ENCODE peak calls at places on chromosome 4, in six cellular contexts. One of them, this sample, is unnamed.

GRCh38 chr4:42237451-42237850 is 85.0 kb upstream of the BEND4 start:
- DNase-seq in Kasumi-1: no peak
- DNase-seq in M059J: no peak
- DNase-seq in astrocyte of the spinal cord: no peak
- DNase-seq in NB4: no peak
- DNase-seq in EH: no peak
- DNase-seq in this sample: no peak

GRCh38 chr4:8891646-8892555 is 20.3 kb upstream of the HMX1 start:
- DNase-seq in Kasumi-1: no peak
- DNase-seq in M059J: no peak
- DNase-seq in astrocyte of the spinal cord: no peak
- DNase-seq in NB4: no peak
- DNase-seq in EH: no peak
- DNase-seq in this sample: no peak

GRCh38 chr4:140243345-140243753 is 89.4 kb upstream of the MAML3 start:
- DNase-seq in Kasumi-1: peak; percentile 53
- DNase-seq in M059J: no peak
- DNase-seq in astrocyte of the spinal cord: no peak
- DNase-seq in NB4: peak; percentile 30
- DNase-seq in EH: no peak
- DNase-seq in this sample: no peak

GRCh38 chr4:14967982-14968381 is 34.3 kb upstream of the CPEB2 start:
- DNase-seq in Kasumi-1: no peak
- DNase-seq in M059J: no peak
- DNase-seq in astrocyte of the spinal cord: no peak
- DNase-seq in NB4: no peak
- DNase-seq in EH: no peak
- DNase-seq in this sample: no peak

GRCh38 chr4:181176306-181176705 is 1066.9 kb upstream of the TENM3 start:
- DNase-seq in Kasumi-1: no peak
- DNase-seq in M059J: peak; percentile 8
- DNase-seq in astrocyte of the spinal cord: no peak
- DNase-seq in NB4: no peak
- DNase-seq in EH: peak; percentile 17
- DNase-seq in this sample: no peak

GRCh38 chr4:149923736-149924135 is 108.1 kb upstream of the IQCM start:
- DNase-seq in Kasumi-1: no peak
- DNase-seq in M059J: no peak
- DNase-seq in astrocyte of the spinal cord: no peak
- DNase-seq in NB4: no peak
- DNase-seq in EH: no peak
- DNase-seq in this sample: no peak

GRCh38 chr4:118348886-118349285 is 3.9 kb downstream of the PRSS12 start:
- DNase-seq in Kasumi-1: peak; percentile 50
- DNase-seq in M059J: no peak
- DNase-seq in astrocyte of the spinal cord: no peak
- DNase-seq in NB4: peak; percentile 54
- DNase-seq in EH: no peak
- DNase-seq in this sample: no peak

GRCh38 chr4:109803924-109804571 is 2.2 kb upstream of the CFI start:
- DNase-seq in Kasumi-1: peak; percentile 29
- DNase-seq in M059J: peak; percentile 74
- DNase-seq in astrocyte of the spinal cord: peak; percentile 62
- DNase-seq in NB4: peak; percentile 61
- DNase-seq in EH: peak; percentile 70
- DNase-seq in this sample: no peak

GRCh38 chr4:123351713-123352112 is 44.9 kb upstream of the SPRY1 start:
- DNase-seq in Kasumi-1: no peak
- DNase-seq in M059J: no peak
- DNase-seq in astrocyte of the spinal cord: peak; percentile 17
- DNase-seq in NB4: no peak
- DNase-seq in EH: no peak
- DNase-seq in this sample: no peak

GRCh38 chr4:112652216-112652615 is 15.3 kb downstream of the LARP7 start:
- DNase-seq in Kasumi-1: no peak
- DNase-seq in M059J: no peak
- DNase-seq in astrocyte of the spinal cord: no peak
- DNase-seq in NB4: no peak
- DNase-seq in EH: no peak
- DNase-seq in this sample: no peak

GRCh38 chr4:169383724-169384123 is 113.0 kb upstream of the SH3RF1 start:
- DNase-seq in Kasumi-1: no peak
- DNase-seq in M059J: peak; percentile 75
- DNase-seq in astrocyte of the spinal cord: peak; percentile 94
- DNase-seq in NB4: no peak
- DNase-seq in EH: peak; percentile 96
- DNase-seq in this sample: no peak

GRCh38 chr4:8322794-8323704 is 53.5 kb downstream of the HTRA3 start:
- DNase-seq in Kasumi-1: no peak
- DNase-seq in M059J: no peak
- DNase-seq in astrocyte of the spinal cord: no peak
- DNase-seq in NB4: no peak
- DNase-seq in EH: no peak
- DNase-seq in this sample: peak; percentile 2

GRCh38 chr4:61426229-61426628 is 226.1 kb downstream of the ADGRL3 start:
- DNase-seq in Kasumi-1: no peak
- DNase-seq in M059J: no peak
- DNase-seq in astrocyte of the spinal cord: no peak
- DNase-seq in NB4: no peak
- DNase-seq in EH: no peak
- DNase-seq in this sample: no peak

GRCh38 chr4:83174844-83175414 is 60.4 kb upstream of the PLAC8 start:
- DNase-seq in Kasumi-1: no peak
- DNase-seq in M059J: no peak
- DNase-seq in astrocyte of the spinal cord: no peak
- DNase-seq in NB4: no peak
- DNase-seq in EH: no peak
- DNase-seq in this sample: no peak

GRCh38 chr4:49032440-49033161 is 46.5 kb downstream of the CWH43 start:
- DNase-seq in Kasumi-1: peak; percentile 69
- DNase-seq in M059J: peak; percentile 35
- DNase-seq in astrocyte of the spinal cord: peak; percentile 9
- DNase-seq in NB4: peak; percentile 56
- DNase-seq in EH: peak; percentile 30
- DNase-seq in this sample: no peak

GRCh38 chr4:104531390-104531789 is 36.7 kb upstream of the CXXC4 start:
- DNase-seq in Kasumi-1: no peak
- DNase-seq in M059J: no peak
- DNase-seq in astrocyte of the spinal cord: peak; percentile 8
- DNase-seq in NB4: no peak
- DNase-seq in EH: no peak
- DNase-seq in this sample: no peak

This sample was measured in heart left ventricle.